ENCODE peak calls at places on chromosomes 7 and 10, in eight cellular contexts. V is AG04450, Z is left lung, N is upper lobe of right lung, J is fibroblast of pulmonary artery, O is SK-N-SH, E is heart right ventricle, F is cardiac muscle cell. K is an unnamed sample.

GRCh38 chr7:114865564-114865963 is 56.3 kb upstream of the MDFIC start:
- DNase-seq in V (peak), Z (peak), N (peak), J (peak), O (no peak), E (peak), F (peak), K (no peak)

GRCh38 chr10:19707376-19707775 is 108.9 kb upstream of the PLXDC2 start:
- DNase-seq in V (no peak), Z (no peak), N (no peak), J (no peak), O (no peak), E (no peak), F (no peak), K (no peak)

GRCh38 chr10:42951486-42952251 is 125.2 kb upstream of the RET start:
- DNase-seq in V (no peak), Z (peak), N (peak), J (peak), O (no peak), E (peak), F (peak), K (no peak)

GRCh38 chr10:19968745-19969144 is 152.5 kb downstream of the PLXDC2 start:
- DNase-seq in V (no peak), Z (no peak), N (no peak), J (no peak), O (peak), E (no peak), F (no peak), K (no peak)

GRCh38 chr7:121485457-121486243 is 89.5 kb upstream of the FAM3C start:
- DNase-seq in V (no peak), Z (no peak), N (no peak), J (peak), O (no peak), E (no peak), F (no peak), K (peak)

GRCh38 chr10:75089634-75090033 is 21.8 kb upstream of the SAMD8 start:
- DNase-seq in V (no peak), Z (no peak), N (no peak), J (no peak), O (no peak), E (no peak), F (no peak), K (no peak)

GRCh38 chr10:121574519-121575170 is 23.6 kb downstream of the FGFR2 start:
- DNase-seq in V (no peak), Z (no peak), N (no peak), J (no peak), O (no peak), E (no peak), F (no peak), K (no peak)

GRCh38 chr10:30368065-30368718 is 19.1 kb upstream of the MTPAP start:
- DNase-seq in V (no peak), Z (peak), N (no peak), J (peak), O (no peak), E (no peak), F (no peak), K (no peak)

GRCh38 chr7:96136600-96137239 is 185.2 kb downstream of the SLC25A13 start:
- DNase-seq in V (no peak), Z (no peak), N (no peak), J (no peak), O (no peak), E (no peak), F (no peak), K (no peak)

GRCh38 chr10:46556515-46557318 is at the start of gene GPRIN2:
- DNase-seq in V (no peak), Z (peak), N (peak), J (no peak), O (peak), E (no peak), F (peak), K (no peak)

GRCh38 chr10:122127943-122128342 is 139.0 kb downstream of the TACC2 start:
- DNase-seq in V (no peak), Z (no peak), N (no peak), J (no peak), O (no peak), E (peak), F (peak), K (no peak)

GRCh38 chr7:18125536-18125935 is 97.9 kb upstream of the PRPS1L1 start:
- DNase-seq in V (no peak), Z (no peak), N (no peak), J (peak), O (no peak), E (no peak), F (no peak), K (no peak)

GRCh38 chr7:48038815-48039496 is 3.6 kb downstream of the C7orf57 start:
- DNase-seq in V (no peak), Z (no peak), N (no peak), J (no peak), O (no peak), E (no peak), F (no peak), K (no peak)

GRCh38 chr7:84654287-84654686 is 459.7 kb upstream of the SEMA3A start:
- DNase-seq in V (no peak), Z (no peak), N (no peak), J (no peak), O (no peak), E (no peak), F (no peak), K (no peak)
- H3K4me3 ChIP-seq in V (no peak), Z (no peak), N (no peak), J (no peak), O (no peak), E (no peak), F (no peak), K (no peak)

GRCh38 chr10:77463967-77464745 is 173.5 kb downstream of the KCNMA1 start:
- DNase-seq in V (no peak), Z (no peak), N (no peak), J (peak), O (no peak), E (no peak), F (no peak), K (no peak)
- H3K4me3 ChIP-seq in V (no peak), Z (no peak), N (no peak), J (no peak), O (no peak), E (no peak), F (no peak), K (no peak)

DNA sequence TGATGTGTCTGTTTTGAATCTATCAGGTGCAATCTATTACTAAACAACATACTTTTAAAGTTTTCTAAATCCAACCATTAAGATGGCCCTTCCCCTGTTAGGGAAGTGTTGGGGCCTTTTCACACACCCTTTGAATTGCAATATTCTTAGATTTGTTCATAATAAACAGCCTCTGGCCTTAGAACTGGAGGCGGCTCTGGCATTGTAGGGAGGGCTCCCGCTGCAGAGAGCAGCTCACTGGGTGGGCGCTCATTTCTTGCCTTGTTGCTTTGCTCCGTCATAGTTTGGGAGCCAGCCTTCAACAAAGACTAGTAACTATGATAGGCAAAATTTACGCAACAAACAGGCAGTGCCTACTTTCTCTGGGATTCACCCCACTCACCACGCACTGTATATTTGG is 4.2 kb upstream of the HOXA10 start:
- DNase-seq in V (no peak), Z (no peak), N (peak), J (no peak), O (no peak), E (no peak), F (no peak), K (no peak)
- H3K4me3 ChIP-seq in V (no peak), Z (no peak), N (no peak), J (no peak), O (no peak), E (no peak), F (no peak), K (peak)

GRCh38 chr7:128742206-128742605 is 3.0 kb downstream of the CALU start:
- DNase-seq in V (no peak), Z (no peak), N (no peak), J (peak), O (no peak), E (no peak), F (no peak), K (peak)
- H3K4me3 ChIP-seq in V (peak), Z (no peak), N (no peak), J (no peak), O (peak), E (no peak), F (no peak), K (no peak)

DNA sequence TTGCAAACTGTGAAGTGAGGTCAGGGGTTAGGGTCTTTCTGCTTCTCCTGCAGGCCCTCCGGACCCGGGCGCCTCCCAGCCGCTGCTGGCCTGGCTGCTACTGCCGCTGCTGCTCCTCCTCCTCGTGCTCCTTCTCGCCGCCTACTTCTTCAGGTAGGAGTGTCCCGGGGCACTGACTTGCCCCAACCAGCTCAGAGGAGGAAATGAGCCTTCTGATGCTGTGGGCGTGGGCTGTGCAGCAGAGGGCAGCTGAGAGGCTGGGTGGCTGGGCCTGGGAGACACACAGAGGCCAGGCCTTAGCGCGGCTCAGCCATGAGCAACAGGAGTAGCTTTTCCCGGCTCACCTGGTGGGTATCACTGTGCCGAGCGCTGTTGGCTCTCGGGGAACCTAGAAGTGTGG is 78.9 kb downstream of the MKI67 start:
- DNase-seq in V (no peak), Z (peak), N (peak), J (peak), O (no peak), E (peak), F (peak), K (no peak)
- H3K4me3 ChIP-seq in V (no peak), Z (peak), N (peak), J (peak), O (no peak), E (peak), F (peak), K (no peak)

GRCh38 chr7:130906575-130906974 is 172.6 kb upstream of the KLF14 start:
- DNase-seq in V (no peak), Z (no peak), N (no peak), J (no peak), O (no peak), E (no peak), F (no peak), K (no peak)
- H3K4me3 ChIP-seq in V (peak), Z (no peak), N (no peak), J (no peak), O (peak), E (no peak), F (no peak), K (no peak)

GRCh38 chr7:6481445-6481844 is 33.7 kb upstream of the DAGLB start:
- DNase-seq in V (no peak), Z (no peak), N (no peak), J (no peak), O (no peak), E (no peak), F (no peak), K (no peak)

GRCh38 chr7:6482743-6483119 is 35.0 kb upstream of the DAGLB start:
- DNase-seq in V (no peak), Z (no peak), N (no peak), J (no peak), O (no peak), E (no peak), F (no peak), K (no peak)

GRCh38 chr7:6480323-6480660 is 32.5 kb upstream of the DAGLB start:
- DNase-seq in V (no peak), Z (no peak), N (no peak), J (no peak), O (no peak), E (no peak), F (peak), K (no peak)

GRCh38 chr7:6479067-6479466 is 31.3 kb upstream of the DAGLB start:
- DNase-seq in V (no peak), Z (no peak), N (no peak), J (no peak), O (no peak), E (no peak), F (no peak), K (no peak)

GRCh38 chr7:6482307-6482706 is 34.6 kb upstream of the DAGLB start:
- DNase-seq in V (no peak), Z (no peak), N (no peak), J (no peak), O (no peak), E (no peak), F (no peak), K (no peak)
- H3K4me3 ChIP-seq in V (peak), Z (peak), N (peak), J (peak), O (peak), E (peak), F (peak), K (peak)

GRCh38 chr10:94677691-94678090 is 5.8 kb upstream of the CYP2C18 start:
- DNase-seq in V (no peak), Z (no peak), N (no peak), J (no peak), O (no peak), E (no peak), F (peak), K (no peak)
- H3K4me3 ChIP-seq in V (no peak), Z (no peak), N (no peak), J (no peak), O (no peak), E (no peak), F (no peak), K (no peak)

GRCh38 chr10:84341983-84342382 is 13.6 kb downstream of the CCSER2 start:
- DNase-seq in V (no peak), Z (no peak), N (no peak), J (no peak), O (no peak), E (no peak), F (no peak), K (no peak)

GRCh38 chr10:84340187-84340586 is 11.8 kb downstream of the CCSER2 start:
- DNase-seq in V (no peak), Z (no peak), N (no peak), J (no peak), O (no peak), E (no peak), F (no peak), K (no peak)

GRCh38 chr10:84340632-84341537 is 12.5 kb downstream of the CCSER2 start:
- DNase-seq in V (no peak), Z (no peak), N (no peak), J (no peak), O (no peak), E (no peak), F (no peak), K (no peak)

GRCh38 chr10:84342584-84342983 is 14.2 kb downstream of the CCSER2 start:
- DNase-seq in V (no peak), Z (no peak), N (no peak), J (no peak), O (no peak), E (no peak), F (no peak), K (no peak)

GRCh38 chr10:84341538-84341856 is 13.1 kb downstream of the CCSER2 start:
- DNase-seq in V (no peak), Z (no peak), N (no peak), J (no peak), O (no peak), E (no peak), F (no peak), K (no peak)
- H3K4me3 ChIP-seq in V (no peak), Z (no peak), N (no peak), J (no peak), O (no peak), E (no peak), F (no peak), K (no peak)

K was measured in BJ.